ENCODE peak calls at places on chromosomes 11 and 22, in nine cellular contexts. A, C, P, J, G, W, B, L and M are unnamed samples.

GRCh38 chr11:117217141-117217609 is 14.7 kb downstream of the PCSK7 start:
- DNase-seq in A (no peak), C (no peak), P (no peak), J (peak; percentile 65), G (no peak), W (no peak), B (no peak), L (peak; percentile 98), M (no peak)

GRCh38 chr22:20165421-20165820 is 14.6 kb upstream of the CCDC188 start:
- DNase-seq in A (no peak), C (no peak), P (no peak), J (no peak), G (no peak), W (no peak), B (no peak), L (no peak), M (no peak)

GRCh38 chr22:26986051-26986881 is 328.9 kb downstream of the MIAT start:
- DNase-seq in A (no peak), C (no peak), P (no peak), J (no peak), G (peak; percentile 60), W (no peak), B (no peak), L (no peak), M (no peak)

GRCh38 chr11:70306586-70307033 is 36.1 kb downstream of the PPFIA1 start:
- DNase-seq in A (peak; percentile 46), C (no peak), P (no peak), J (no peak), G (no peak), W (no peak), B (no peak), L (no peak), M (no peak)

GRCh38 chr22:44107341-44107740 is 73.4 kb upstream of the PARVG start:
- DNase-seq in A (no peak), C (peak; percentile 82), P (no peak), J (no peak), G (no peak), W (no peak), B (no peak), L (no peak), M (no peak)

GRCh38 chr11:7597620-7598019 is 75.7 kb downstream of the CYB5R2 start:
- DNase-seq in A (peak; percentile 65), C (no peak), P (no peak), J (no peak), G (no peak), W (no peak), B (no peak), L (no peak), M (peak; percentile 33)

GRCh38 chr11:64489831-64490441 is 101.1 kb upstream of the SLC22A12 start:
- DNase-seq in A (peak; percentile 63), C (peak; percentile 84), P (peak; percentile 20), J (no peak), G (peak; percentile 65), W (peak; percentile 29), B (no peak), L (peak; percentile 59), M (peak; percentile 47)

GRCh38 chr11:133927690-133928627 is 28.8 kb downstream of the IGSF9B start:
- DNase-seq in A (peak; percentile 37), C (peak; percentile 85), P (peak; percentile 59), J (peak; percentile 11), G (peak; percentile 80), W (no peak), B (no peak), L (peak; percentile 72), M (peak; percentile 71)

GRCh38 chr11:2666828-2667570 is 32.8 kb downstream of the KCNQ1OT1 start:
- DNase-seq in A (no peak), C (no peak), P (no peak), J (no peak), G (no peak), W (no peak), B (no peak), L (peak; percentile 15), M (peak; percentile 6)

GRCh38 chr11:119315139-119316016 is 1.6 kb downstream of the MCAM start:
- DNase-seq in A (peak; percentile 65), C (peak; percentile 73), P (peak; percentile 45), J (no peak), G (no peak), W (no peak), B (no peak), L (no peak), M (no peak)

GRCh38 chr11:72123117-72123653 is 10.7 kb upstream of the ANAPC15 start:
- DNase-seq in A (no peak), C (no peak), P (no peak), J (no peak), G (no peak), W (no peak), B (no peak), L (no peak), M (no peak)

GRCh38 chr11:92140021-92140420 is 84.6 kb upstream of the FAT3 start:
- DNase-seq in A (no peak), C (no peak), P (no peak), J (no peak), G (no peak), W (no peak), B (no peak), L (no peak), M (no peak)

DNA sequence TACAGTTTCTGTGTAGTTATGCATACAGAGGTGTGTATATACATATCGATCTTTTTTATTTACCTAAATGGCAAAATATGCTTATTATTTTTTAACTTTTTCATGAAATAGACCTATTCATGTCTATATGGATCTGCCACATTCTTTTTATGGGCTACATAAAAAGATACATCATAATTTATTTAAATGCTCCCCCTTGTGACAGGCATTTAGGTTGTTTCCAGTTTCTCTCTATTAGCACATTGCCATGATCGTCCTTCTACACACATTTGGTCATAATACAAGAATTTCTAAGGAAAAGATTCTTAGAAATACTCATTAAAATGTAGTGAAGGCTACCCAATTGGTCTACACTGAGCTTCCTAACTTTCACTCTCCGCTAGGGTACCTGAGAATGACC is 1067.4 kb downstream of the OPCML start:
- DNase-seq in A (no peak), C (no peak), P (no peak), J (no peak), G (no peak), W (no peak), B (no peak), L (no peak), M (no peak)
- TF ChIP-seq CTCF in A (no peak), C (no peak), P (no peak), J (no peak), G (no peak), W (no peak), B (no peak), L (no peak), M (no peak)

DNA sequence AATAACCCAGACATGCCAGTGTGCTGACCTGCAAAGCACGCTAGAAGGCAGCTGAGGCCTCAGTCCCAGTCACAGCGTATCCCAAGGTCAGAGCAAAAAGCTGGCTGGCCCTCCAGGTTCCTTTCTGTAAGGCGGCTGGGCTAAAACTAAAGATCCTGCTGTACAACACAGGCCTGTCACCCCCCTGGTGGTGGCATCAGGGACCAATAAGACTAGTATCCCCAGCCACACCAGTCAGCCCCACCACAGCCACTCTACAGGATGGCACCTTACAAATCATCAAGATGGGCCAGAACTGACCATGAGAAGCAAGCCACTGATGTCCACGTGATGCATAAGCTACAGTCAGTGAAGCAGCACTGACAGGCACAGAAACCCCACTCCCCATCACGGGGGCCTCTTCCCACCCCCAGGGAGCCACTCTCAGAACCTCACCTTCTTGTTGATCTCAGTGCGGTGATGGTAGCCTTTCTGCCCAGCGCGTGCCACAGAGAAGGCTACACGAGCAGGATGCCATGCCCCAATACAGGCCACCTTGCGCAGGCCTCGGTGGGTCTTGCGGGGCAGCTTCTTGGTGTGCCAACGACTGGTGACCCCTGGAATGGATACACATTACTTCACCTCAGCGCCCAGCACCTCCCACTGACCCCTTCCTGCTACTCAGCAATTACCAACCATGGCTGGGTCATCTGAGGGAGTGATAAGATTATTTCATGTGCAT is 5.0 kb downstream of the RPL3 start:
- DNase-seq in A (no peak), C (peak; percentile 47), P (no peak), J (no peak), G (no peak), W (no peak), B (no peak), L (no peak), M (no peak)
- TF ChIP-seq CTCF in A (no peak), C (peak; percentile 5), P (no peak), J (peak; percentile 25), G (no peak), W (no peak), B (no peak), L (peak; percentile 19), M (peak; percentile 39)

GRCh38 chr11:10162222-10162621 is 131.8 kb downstream of the SBF2 start:
- DNase-seq in A (no peak), C (no peak), P (no peak), J (no peak), G (no peak), W (no peak), B (no peak), L (no peak), M (no peak)
- TF ChIP-seq CTCF in A (no peak), C (no peak), P (no peak), J (no peak), G (no peak), W (no peak), B (no peak), L (no peak), M (no peak)

GRCh38 chr11:88288560-88288959 is 49.0 kb downstream of the CTSC start:
- DNase-seq in A (no peak), C (no peak), P (no peak), J (no peak), G (no peak), W (no peak), B (no peak), L (no peak), M (no peak)

GRCh38 chr11:88293931-88294330 is 43.6 kb downstream of the CTSC start:
- DNase-seq in A (no peak), C (no peak), P (no peak), J (no peak), G (no peak), W (no peak), B (no peak), L (no peak), M (no peak)

GRCh38 chr11:88295028-88295427 is 42.5 kb downstream of the CTSC start:
- DNase-seq in A (no peak), C (no peak), P (no peak), J (no peak), G (no peak), W (no peak), B (no peak), L (no peak), M (no peak)

GRCh38 chr11:88297320-88298263 is 39.9 kb downstream of the CTSC start:
- DNase-seq in A (no peak), C (no peak), P (no peak), J (no peak), G (no peak), W (no peak), B (no peak), L (no peak), M (peak; percentile 32)

DNA sequence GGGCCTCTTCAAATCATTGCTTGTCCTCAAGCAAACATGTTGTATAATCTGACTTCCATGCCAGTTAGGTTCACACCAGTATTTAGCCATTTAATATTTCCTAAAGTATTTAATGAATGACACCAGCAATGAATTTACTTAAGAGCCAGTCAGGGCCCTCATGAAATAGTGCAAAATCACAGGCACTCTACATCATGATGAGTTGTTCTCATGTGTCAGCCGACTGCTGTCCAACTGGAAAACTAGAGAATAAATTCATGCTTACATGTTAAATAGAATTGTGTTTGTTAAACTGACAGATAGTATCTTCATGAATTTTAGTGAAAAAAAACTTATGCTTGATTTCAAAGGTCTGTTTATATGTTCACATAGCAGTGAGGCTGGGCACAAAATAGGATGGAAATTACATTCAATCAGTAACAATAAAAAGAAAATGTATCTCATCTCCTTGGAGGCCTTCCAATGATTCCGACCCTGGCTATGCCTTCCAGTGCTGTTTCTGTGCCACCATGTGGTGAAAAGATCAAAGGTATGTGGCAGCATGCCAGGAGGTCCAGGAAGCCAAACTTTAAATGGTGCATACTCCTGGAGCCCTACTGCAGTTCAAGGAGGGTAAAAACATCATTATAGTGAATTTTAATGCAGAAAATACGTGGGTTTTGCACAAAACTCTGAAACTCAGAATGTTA is 45.2 kb downstream of the CTSC start:
- DNase-seq in A (peak; percentile 30), C (no peak), P (no peak), J (no peak), G (no peak), W (peak; percentile 2), B (no peak), L (peak; percentile 38), M (no peak)
- TF ChIP-seq CTCF in A (peak; percentile 16), C (peak; percentile 17), P (no peak), J (no peak), G (no peak), W (no peak), B (no peak), L (no peak), M (no peak)